ENCODE peak calls at places on chromosomes 7 and 10, in seven cellular contexts. I is T47D, V is GM12878, X is HepG2, B is H1, Y is HCT116, R is SK-N-SH. Q is an unnamed sample.

GRCh38 chr10:79375321-79376077 is 28.2 kb downstream of the PPIF start:
- DNase-seq in X (peak; percentile 45), B (peak; percentile 38), I (no peak), R (no peak), Y (no peak), V (no peak), Q (peak; percentile 57)

GRCh38 chr7:148156248-148156647 is 434.3 kb upstream of the C7orf33 start:
- DNase-seq in B (no peak), V (no peak), Y (no peak), I (no peak), X (no peak), R (no peak), Q (no peak)

GRCh38 chr7:156474241-156474743 is 166.3 kb upstream of the RNF32 start:
- DNase-seq in B (no peak), X (peak; percentile 91), I (no peak), R (no peak), V (peak; percentile 19), Y (no peak), Q (no peak)

GRCh38 chr7:159040146-159040545 is 104.5 kb downstream of the VIPR2 start:
- DNase-seq in B (peak; percentile 27), R (no peak), V (no peak), I (no peak), X (no peak), Y (no peak), Q (no peak)

GRCh38 chr7:45609180-45609579 is 35.0 kb downstream of the ADCY1 start:
- DNase-seq in X (no peak), R (no peak), V (no peak), I (no peak), B (no peak), Y (no peak), Q (no peak)

GRCh38 chr10:89505606-89506005 is 29.8 kb downstream of the SLC16A12 start:
- DNase-seq in X (no peak), I (no peak), B (no peak), Y (no peak), R (no peak), V (no peak), Q (no peak)

GRCh38 chr7:117092801-117093200 is 139.5 kb downstream of the ST7 start:
- DNase-seq in X (no peak), V (no peak), I (no peak), Y (no peak), R (no peak), B (no peak), Q (no peak)

GRCh38 chr7:94182066-94182465 is 177.9 kb upstream of the BET1 start:
- DNase-seq in I (no peak), V (no peak), X (no peak), R (no peak), B (no peak), Y (peak; percentile 10), Q (no peak)

GRCh38 chr10:43854042-43854441 is 205.4 kb upstream of the ZNF32 start:
- DNase-seq in R (no peak), I (peak; percentile 68), X (peak; percentile 30), V (no peak), Y (peak; percentile 35), B (peak; percentile 10), Q (no peak)

GRCh38 chr7:31747553-31747952 is 60.5 kb downstream of the PPP1R17 start:
- DNase-seq in B (no peak), I (no peak), Y (no peak), V (no peak), R (no peak), X (no peak), Q (no peak)

GRCh38 chr7:141268614-141269013 is 194.8 kb downstream of the TMEM178B start:
- DNase-seq in Y (no peak), V (no peak), B (no peak), R (no peak), X (peak; percentile 56), I (no peak), Q (no peak)

GRCh38 chr10:89351402-89352038 is 23.7 kb downstream of the IFIT3 start:
- DNase-seq in Y (no peak), X (no peak), V (peak; percentile 82), B (no peak), R (no peak), I (no peak), Q (no peak)

GRCh38 chr10:91643700-91644099 is 10.8 kb upstream of the PPP1R3C start:
- DNase-seq in R (no peak), V (no peak), X (peak; percentile 24), I (no peak), B (peak; percentile 51), Y (no peak), Q (no peak)

GRCh38 chr7:93011351-93012294 is 106.2 kb downstream of the SAMD9 start:
- DNase-seq in I (no peak), B (no peak), V (no peak), X (no peak), Y (no peak), R (no peak), Q (no peak)

GRCh38 chr10:17228081-17229015 is at the start of gene VIM:
- DNase-seq in X (no peak), R (peak; percentile 66), I (no peak), Y (peak; percentile 84), B (peak; percentile 82), V (peak; percentile 69), Q (peak; percentile 94)

GRCh38 chr10:98296514-98296913 is 28.5 kb upstream of the LOXL4 start:
- DNase-seq in X (no peak), B (no peak), R (no peak), I (no peak), V (no peak), Y (no peak), Q (no peak)

GRCh38 chr7:73852500-73852899 is 8.5 kb upstream of the TMEM270 start:
- DNase-seq in V (no peak), R (no peak), I (no peak), Y (no peak), B (no peak), X (no peak), Q (no peak)

GRCh38 chr10:9833871-9834454 is 1183.7 kb upstream of the CELF2 start:
- DNase-seq in R (no peak), V (no peak), B (no peak), Y (no peak), X (no peak), I (no peak), Q (no peak)

GRCh38 chr7:111835066-111835465 is 272.8 kb upstream of the IMMP2L start:
- DNase-seq in I (no peak), X (no peak), V (no peak), R (peak; percentile 53), B (no peak), Y (no peak), Q (no peak)

GRCh38 chr7:44454348-44454747 is 36.1 kb downstream of the NUDCD3 start:
- DNase-seq in Y (no peak), B (no peak), X (no peak), R (no peak), I (no peak), V (no peak), Q (no peak)

GRCh38 chr10:98041352-98042043 is 11.1 kb upstream of the CRTAC1 start:
- DNase-seq in Y (peak; percentile 61), R (peak; percentile 72), B (peak; percentile 84), X (peak; percentile 54), V (no peak), I (peak; percentile 87), Q (peak; percentile 67)

GRCh38 chr7:155222578-155222977 is 75.1 kb upstream of the INSIG1 start:
- DNase-seq in B (no peak), Y (no peak), R (no peak), I (no peak), X (no peak), V (no peak), Q (no peak)

GRCh38 chr7:77188736-77189429 is 10.7 kb downstream of the FGL2 start:
- DNase-seq in X (no peak), V (no peak), I (no peak), B (no peak), Y (no peak), R (no peak), Q (no peak)

DNA sequence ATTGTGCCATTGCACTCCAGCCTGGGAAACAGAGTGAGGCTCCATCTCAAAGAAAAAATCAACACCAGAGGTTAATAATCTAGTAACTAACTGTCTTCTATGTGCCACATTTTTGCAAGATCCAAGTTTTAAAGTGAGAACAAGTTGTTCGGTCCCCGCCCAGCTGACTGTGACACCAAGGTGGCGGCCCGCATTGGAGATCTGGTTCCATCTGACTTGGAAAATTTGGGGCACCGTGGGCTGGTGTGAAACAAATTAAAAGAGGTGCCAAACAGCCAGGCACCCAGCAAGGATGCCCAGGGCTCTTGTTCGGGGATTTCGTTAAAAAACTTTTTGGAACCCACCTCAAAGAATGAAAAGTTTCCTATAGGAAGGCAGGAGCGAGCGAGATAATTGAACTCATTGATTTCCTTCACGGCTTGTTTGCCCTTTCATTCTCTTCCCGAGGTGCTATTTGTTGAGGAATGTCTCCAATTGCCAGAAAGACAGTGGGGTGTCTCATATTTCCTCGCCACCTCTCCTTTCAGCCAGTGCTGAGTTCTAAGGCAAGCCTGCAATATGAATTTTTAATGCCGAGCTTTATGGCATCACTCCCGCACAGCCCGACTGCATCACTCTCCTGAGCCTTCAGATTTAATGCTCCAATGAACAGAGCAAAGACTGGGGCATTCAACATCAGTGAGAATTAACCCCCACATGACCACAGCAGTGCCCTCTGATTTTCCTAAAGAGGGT is 156.9 kb upstream of the SH2B2 start:
- DNase-seq in Y (no peak), X (no peak), R (no peak), V (no peak), B (no peak), I (no peak), Q (no peak)
- TF ChIP-seq JUND in Y (no peak), X (no peak), R (no peak), V (no peak), B (no peak), I (no peak), Q (no peak)

GRCh38 chr10:55400075-55400474 is 599.0 kb upstream of the PCDH15 start:
- DNase-seq in I (no peak), R (no peak), Y (no peak), B (no peak), V (no peak), X (no peak), Q (no peak)

GRCh38 chr10:55397777-55398176 is 596.7 kb upstream of the PCDH15 start:
- DNase-seq in X (no peak), R (no peak), B (no peak), V (no peak), Y (no peak), I (no peak), Q (no peak)

GRCh38 chr10:55398463-55398862 is 597.4 kb upstream of the PCDH15 start:
- DNase-seq in Y (no peak), I (no peak), X (no peak), B (no peak), V (no peak), R (no peak), Q (no peak)
- TF ChIP-seq JUND in Y (no peak), I (no peak), X (no peak), B (no peak), V (no peak), R (no peak), Q (no peak)

GRCh38 chr7:36969376-36969775 is 245.1 kb upstream of the AOAH start:
- DNase-seq in X (no peak), I (no peak), B (no peak), Y (no peak), R (no peak), V (no peak), Q (no peak)
- TF ChIP-seq JUND in X (no peak), I (no peak), B (no peak), Y (no peak), R (no peak), V (no peak), Q (no peak)

DNA sequence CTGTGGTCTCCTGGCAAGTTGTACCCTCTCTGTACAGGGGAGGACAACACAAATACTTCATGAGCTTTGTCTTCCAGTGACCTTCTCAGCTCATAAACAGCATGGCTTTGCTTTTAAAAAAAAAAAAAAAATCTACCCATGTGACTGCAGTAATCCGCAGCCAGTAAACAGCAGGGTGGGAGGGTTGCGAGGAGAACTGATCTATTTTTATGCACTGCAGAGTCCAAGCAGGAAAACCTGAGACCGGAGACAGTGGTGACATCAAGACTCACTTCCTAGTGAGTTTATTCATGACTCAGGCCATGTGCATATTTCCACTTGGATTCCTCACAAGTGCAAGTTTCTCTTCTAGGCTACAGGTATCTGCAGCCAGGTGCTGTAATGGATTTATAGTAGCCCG is 127.9 kb downstream of the NRF1 start:
- DNase-seq in I (no peak), Y (no peak), B (no peak), V (no peak), X (no peak), R (no peak), Q (no peak)
- TF ChIP-seq JUND in I (no peak), Y (no peak), B (no peak), V (no peak), X (no peak), R (peak; percentile 26), Q (no peak)